ENCODE peak calls at places on chromosomes 4 and X, in eight cellular contexts. One of them, this sample, is unnamed.

GRCh38 chr4:54961357-54961975 is 163.9 kb downstream of the KDR start:
- DNase-seq in smooth muscle cell of the brain vasculature: no peak
- DNase-seq in cortex of kidney: no peak
- DNase-seq in NCI-H1694: no peak
- DNase-seq in tibial artery: no peak
- DNase-seq in NCI-H2029 treated with DMSO at 0.1 percent for 48 hours: peak
- DNase-seq in activated gamma-delta T cell treated with Interleukin-2 at 50 U/mL for 16 hours: no peak
- DNase-seq in AG20443: peak
- DNase-seq in this sample: peak

GRCh38 chr4:186196063-186196462 is 4.7 kb downstream of the CYP4V2 start:
- DNase-seq in smooth muscle cell of the brain vasculature: no peak
- DNase-seq in NCI-H1694: no peak
- DNase-seq in tibial artery: no peak
- DNase-seq in AG20443: no peak
- DNase-seq in activated gamma-delta T cell treated with Interleukin-2 at 50 U/mL for 16 hours: no peak
- DNase-seq in NCI-H2029 treated with DMSO at 0.1 percent for 48 hours: no peak
- DNase-seq in cortex of kidney: no peak
- DNase-seq in this sample: no peak

GRCh38 chr4:172899861-172900260 is 268.8 kb upstream of the GALNT7 start:
- DNase-seq in cortex of kidney: no peak
- DNase-seq in activated gamma-delta T cell treated with Interleukin-2 at 50 U/mL for 16 hours: no peak
- DNase-seq in smooth muscle cell of the brain vasculature: no peak
- DNase-seq in NCI-H2029 treated with DMSO at 0.1 percent for 48 hours: no peak
- DNase-seq in AG20443: no peak
- DNase-seq in tibial artery: no peak
- DNase-seq in NCI-H1694: no peak
- DNase-seq in this sample: no peak

GRCh38 chrX:75156537-75156945 is 458 bp upstream of the ABCB7 start:
- DNase-seq in NCI-H2029 treated with DMSO at 0.1 percent for 48 hours: peak
- DNase-seq in NCI-H1694: no peak
- DNase-seq in tibial artery: no peak
- DNase-seq in cortex of kidney: no peak
- DNase-seq in AG20443: peak
- DNase-seq in activated gamma-delta T cell treated with Interleukin-2 at 50 U/mL for 16 hours: no peak
- DNase-seq in smooth muscle cell of the brain vasculature: peak
- DNase-seq in this sample: no peak

GRCh38 chr4:102867278-102868152 is 1.3 kb upstream of the CISD2 start:
- DNase-seq in AG20443: no peak
- DNase-seq in cortex of kidney: no peak
- DNase-seq in NCI-H1694: no peak
- DNase-seq in tibial artery: no peak
- DNase-seq in activated gamma-delta T cell treated with Interleukin-2 at 50 U/mL for 16 hours: no peak
- DNase-seq in smooth muscle cell of the brain vasculature: no peak
- DNase-seq in NCI-H2029 treated with DMSO at 0.1 percent for 48 hours: no peak
- DNase-seq in this sample: no peak

GRCh38 chrX:119667111-119667928 is 25.6 kb downstream of the SEPTIN6 start:
- DNase-seq in NCI-H1694: no peak
- DNase-seq in NCI-H2029 treated with DMSO at 0.1 percent for 48 hours: no peak
- DNase-seq in AG20443: no peak
- DNase-seq in activated gamma-delta T cell treated with Interleukin-2 at 50 U/mL for 16 hours: no peak
- DNase-seq in tibial artery: no peak
- DNase-seq in cortex of kidney: no peak
- DNase-seq in smooth muscle cell of the brain vasculature: no peak
- DNase-seq in this sample: no peak

GRCh38 chrX:94424456-94424855 is 750.5 kb downstream of the FAM133A start:
- DNase-seq in NCI-H1694: no peak
- DNase-seq in cortex of kidney: no peak
- DNase-seq in tibial artery: no peak
- DNase-seq in smooth muscle cell of the brain vasculature: no peak
- DNase-seq in AG20443: no peak
- DNase-seq in NCI-H2029 treated with DMSO at 0.1 percent for 48 hours: no peak
- DNase-seq in activated gamma-delta T cell treated with Interleukin-2 at 50 U/mL for 16 hours: no peak
- DNase-seq in this sample: no peak

GRCh38 chr4:89277412-89277811 is 30.2 kb downstream of the GPRIN3 start:
- DNase-seq in AG20443: peak
- DNase-seq in tibial artery: no peak
- DNase-seq in NCI-H1694: no peak
- DNase-seq in smooth muscle cell of the brain vasculature: no peak
- DNase-seq in NCI-H2029 treated with DMSO at 0.1 percent for 48 hours: no peak
- DNase-seq in cortex of kidney: no peak
- DNase-seq in activated gamma-delta T cell treated with Interleukin-2 at 50 U/mL for 16 hours: no peak
- DNase-seq in this sample: no peak

GRCh38 chr4:77931452-77932135 is 69.0 kb downstream of the MRPL1 start:
- DNase-seq in smooth muscle cell of the brain vasculature: no peak
- DNase-seq in NCI-H2029 treated with DMSO at 0.1 percent for 48 hours: no peak
- DNase-seq in NCI-H1694: no peak
- DNase-seq in tibial artery: no peak
- DNase-seq in activated gamma-delta T cell treated with Interleukin-2 at 50 U/mL for 16 hours: no peak
- DNase-seq in cortex of kidney: no peak
- DNase-seq in AG20443: no peak
- DNase-seq in this sample: peak

GRCh38 chr4:86531440-86531839 is 62.7 kb upstream of the PTPN13 start:
- DNase-seq in cortex of kidney: no peak
- DNase-seq in NCI-H2029 treated with DMSO at 0.1 percent for 48 hours: no peak
- DNase-seq in smooth muscle cell of the brain vasculature: no peak
- DNase-seq in AG20443: no peak
- DNase-seq in activated gamma-delta T cell treated with Interleukin-2 at 50 U/mL for 16 hours: no peak
- DNase-seq in tibial artery: no peak
- DNase-seq in NCI-H1694: no peak
- DNase-seq in this sample: no peak

GRCh38 chr4:122854860-122855259 is 28.2 kb downstream of the FGF2 start:
- DNase-seq in AG20443: no peak
- DNase-seq in NCI-H1694: no peak
- DNase-seq in activated gamma-delta T cell treated with Interleukin-2 at 50 U/mL for 16 hours: no peak
- DNase-seq in tibial artery: peak
- DNase-seq in cortex of kidney: no peak
- DNase-seq in NCI-H2029 treated with DMSO at 0.1 percent for 48 hours: no peak
- DNase-seq in smooth muscle cell of the brain vasculature: no peak
- DNase-seq in this sample: no peak

GRCh38 chrX:52031371-52031770 is 37.6 kb downstream of the MAGED4B start:
- DNase-seq in tibial artery: no peak
- DNase-seq in NCI-H1694: no peak
- DNase-seq in AG20443: no peak
- DNase-seq in smooth muscle cell of the brain vasculature: no peak
- DNase-seq in activated gamma-delta T cell treated with Interleukin-2 at 50 U/mL for 16 hours: no peak
- DNase-seq in cortex of kidney: no peak
- DNase-seq in NCI-H2029 treated with DMSO at 0.1 percent for 48 hours: no peak
- DNase-seq in this sample: no peak

GRCh38 chr4:150130953-150131352 is 52.7 kb downstream of the DCLK2 start:
- DNase-seq in AG20443: no peak
- DNase-seq in activated gamma-delta T cell treated with Interleukin-2 at 50 U/mL for 16 hours: no peak
- DNase-seq in NCI-H2029 treated with DMSO at 0.1 percent for 48 hours: peak
- DNase-seq in smooth muscle cell of the brain vasculature: no peak
- DNase-seq in tibial artery: no peak
- DNase-seq in NCI-H1694: no peak
- DNase-seq in cortex of kidney: no peak
- DNase-seq in this sample: peak

GRCh38 chr4:107035711-107036601 is at the start of gene DKK2:
- DNase-seq in smooth muscle cell of the brain vasculature: no peak
- DNase-seq in cortex of kidney: no peak
- DNase-seq in NCI-H2029 treated with DMSO at 0.1 percent for 48 hours: no peak
- DNase-seq in activated gamma-delta T cell treated with Interleukin-2 at 50 U/mL for 16 hours: no peak
- DNase-seq in tibial artery: peak
- DNase-seq in AG20443: peak
- DNase-seq in NCI-H1694: no peak
- DNase-seq in this sample: peak

GRCh38 chr4:26804451-26804850 is 56.2 kb upstream of the STIM2 start:
- DNase-seq in tibial artery: no peak
- DNase-seq in AG20443: no peak
- DNase-seq in NCI-H2029 treated with DMSO at 0.1 percent for 48 hours: no peak
- DNase-seq in cortex of kidney: no peak
- DNase-seq in smooth muscle cell of the brain vasculature: no peak
- DNase-seq in activated gamma-delta T cell treated with Interleukin-2 at 50 U/mL for 16 hours: no peak
- DNase-seq in NCI-H1694: no peak
- DNase-seq in this sample: no peak

GRCh38 chr4:20248155-20248558 is 3.5 kb upstream of the SLIT2 start:
- DNase-seq in NCI-H1694: peak
- DNase-seq in AG20443: peak
- DNase-seq in NCI-H2029 treated with DMSO at 0.1 percent for 48 hours: peak
- DNase-seq in cortex of kidney: no peak
- DNase-seq in smooth muscle cell of the brain vasculature: no peak
- DNase-seq in activated gamma-delta T cell treated with Interleukin-2 at 50 U/mL for 16 hours: no peak
- DNase-seq in tibial artery: no peak
- DNase-seq in this sample: peak

GRCh38 chr4:181756451-181756850 is 486.8 kb upstream of the TENM3 start:
- DNase-seq in smooth muscle cell of the brain vasculature: no peak
- DNase-seq in NCI-H2029 treated with DMSO at 0.1 percent for 48 hours: no peak
- DNase-seq in activated gamma-delta T cell treated with Interleukin-2 at 50 U/mL for 16 hours: no peak
- DNase-seq in tibial artery: no peak
- DNase-seq in NCI-H1694: no peak
- DNase-seq in cortex of kidney: no peak
- DNase-seq in AG20443: no peak
- DNase-seq in this sample: no peak

GRCh38 chr4:23733911-23734458 is 155.9 kb downstream of the PPARGC1A start:
- DNase-seq in AG20443: no peak
- DNase-seq in smooth muscle cell of the brain vasculature: no peak
- DNase-seq in cortex of kidney: no peak
- DNase-seq in tibial artery: no peak
- DNase-seq in NCI-H2029 treated with DMSO at 0.1 percent for 48 hours: no peak
- DNase-seq in NCI-H1694: no peak
- DNase-seq in activated gamma-delta T cell treated with Interleukin-2 at 50 U/mL for 16 hours: no peak
- DNase-seq in this sample: no peak

GRCh38 chr4:52665592-52665991 is 6.5 kb upstream of the USP46 start:
- DNase-seq in NCI-H1694: no peak
- DNase-seq in AG20443: no peak
- DNase-seq in NCI-H2029 treated with DMSO at 0.1 percent for 48 hours: no peak
- DNase-seq in activated gamma-delta T cell treated with Interleukin-2 at 50 U/mL for 16 hours: no peak
- DNase-seq in smooth muscle cell of the brain vasculature: no peak
- DNase-seq in cortex of kidney: no peak
- DNase-seq in tibial artery: no peak
- DNase-seq in this sample: no peak

GRCh38 chr4:70442474-70442873 is 29.5 kb upstream of the MUC7 start:
- DNase-seq in NCI-H1694: no peak
- DNase-seq in cortex of kidney: no peak
- DNase-seq in smooth muscle cell of the brain vasculature: no peak
- DNase-seq in activated gamma-delta T cell treated with Interleukin-2 at 50 U/mL for 16 hours: no peak
- DNase-seq in tibial artery: no peak
- DNase-seq in NCI-H2029 treated with DMSO at 0.1 percent for 48 hours: no peak
- DNase-seq in AG20443: no peak
- DNase-seq in this sample: no peak

GRCh38 chr4:87299898-87300297 is 22.8 kb downstream of the HSD17B13 start:
- DNase-seq in AG20443: no peak
- DNase-seq in NCI-H1694: no peak
- DNase-seq in tibial artery: no peak
- DNase-seq in NCI-H2029 treated with DMSO at 0.1 percent for 48 hours: no peak
- DNase-seq in cortex of kidney: no peak
- DNase-seq in smooth muscle cell of the brain vasculature: no peak
- DNase-seq in activated gamma-delta T cell treated with Interleukin-2 at 50 U/mL for 16 hours: no peak
- DNase-seq in this sample: no peak

GRCh38 chr4:80125252-80126177 is 52.5 kb upstream of the ANTXR2 start:
- DNase-seq in NCI-H2029 treated with DMSO at 0.1 percent for 48 hours: no peak
- DNase-seq in tibial artery: no peak
- DNase-seq in activated gamma-delta T cell treated with Interleukin-2 at 50 U/mL for 16 hours: peak
- DNase-seq in cortex of kidney: no peak
- DNase-seq in smooth muscle cell of the brain vasculature: peak
- DNase-seq in NCI-H1694: peak
- DNase-seq in AG20443: peak
- DNase-seq in this sample: peak

GRCh38 chr4:169404959-169405358 is 134.2 kb upstream of the SH3RF1 start:
- DNase-seq in smooth muscle cell of the brain vasculature: no peak
- DNase-seq in tibial artery: no peak
- DNase-seq in NCI-H1694: no peak
- DNase-seq in NCI-H2029 treated with DMSO at 0.1 percent for 48 hours: no peak
- DNase-seq in cortex of kidney: no peak
- DNase-seq in AG20443: peak
- DNase-seq in activated gamma-delta T cell treated with Interleukin-2 at 50 U/mL for 16 hours: no peak
- DNase-seq in this sample: no peak

GRCh38 chrX:130196453-130196852 is 24.7 kb downstream of the RAB33A start:
- DNase-seq in NCI-H2029 treated with DMSO at 0.1 percent for 48 hours: no peak
- DNase-seq in smooth muscle cell of the brain vasculature: no peak
- DNase-seq in activated gamma-delta T cell treated with Interleukin-2 at 50 U/mL for 16 hours: no peak
- DNase-seq in cortex of kidney: no peak
- DNase-seq in NCI-H1694: no peak
- DNase-seq in AG20443: peak
- DNase-seq in tibial artery: no peak
- DNase-seq in this sample: no peak

GRCh38 chrX:2989565-2989964 is 16.8 kb upstream of the ARSH start:
- DNase-seq in AG20443: no peak
- DNase-seq in activated gamma-delta T cell treated with Interleukin-2 at 50 U/mL for 16 hours: no peak
- DNase-seq in NCI-H1694: no peak
- DNase-seq in tibial artery: no peak
- DNase-seq in smooth muscle cell of the brain vasculature: no peak
- DNase-seq in NCI-H2029 treated with DMSO at 0.1 percent for 48 hours: no peak
- DNase-seq in cortex of kidney: no peak
- DNase-seq in this sample: no peak

GRCh38 chr4:124483043-124483906 is 229.3 kb downstream of the ANKRD50 start:
- DNase-seq in tibial artery: no peak
- DNase-seq in activated gamma-delta T cell treated with Interleukin-2 at 50 U/mL for 16 hours: no peak
- DNase-seq in cortex of kidney: no peak
- DNase-seq in AG20443: peak
- DNase-seq in NCI-H2029 treated with DMSO at 0.1 percent for 48 hours: no peak
- DNase-seq in smooth muscle cell of the brain vasculature: no peak
- DNase-seq in NCI-H1694: no peak
- DNase-seq in this sample: no peak

GRCh38 chr4:3707423-3708102 is 58.6 kb upstream of the ADRA2C start:
- DNase-seq in NCI-H2029 treated with DMSO at 0.1 percent for 48 hours: no peak
- DNase-seq in tibial artery: no peak
- DNase-seq in activated gamma-delta T cell treated with Interleukin-2 at 50 U/mL for 16 hours: no peak
- DNase-seq in AG20443: no peak
- DNase-seq in cortex of kidney: no peak
- DNase-seq in NCI-H1694: no peak
- DNase-seq in smooth muscle cell of the brain vasculature: no peak
- DNase-seq in this sample: no peak

GRCh38 chrX:29172880-29173279 is 585.6 kb downstream of the IL1RAPL1 start:
- DNase-seq in NCI-H2029 treated with DMSO at 0.1 percent for 48 hours: no peak
- DNase-seq in NCI-H1694: no peak
- DNase-seq in AG20443: no peak
- DNase-seq in cortex of kidney: no peak
- DNase-seq in tibial artery: no peak
- DNase-seq in activated gamma-delta T cell treated with Interleukin-2 at 50 U/mL for 16 hours: no peak
- DNase-seq in smooth muscle cell of the brain vasculature: no peak
- DNase-seq in this sample: peak

GRCh38 chrX:41145920-41146608 is 60.8 kb downstream of the USP9X start:
- DNase-seq in NCI-H2029 treated with DMSO at 0.1 percent for 48 hours: no peak
- DNase-seq in cortex of kidney: no peak
- DNase-seq in NCI-H1694: no peak
- DNase-seq in tibial artery: no peak
- DNase-seq in AG20443: peak
- DNase-seq in activated gamma-delta T cell treated with Interleukin-2 at 50 U/mL for 16 hours: no peak
- DNase-seq in smooth muscle cell of the brain vasculature: peak
- DNase-seq in this sample: peak

GRCh38 chrX:1462110-1462509 is 9.4 kb upstream of the ASMTL start:
- DNase-seq in cortex of kidney: no peak
- DNase-seq in AG20443: no peak
- DNase-seq in activated gamma-delta T cell treated with Interleukin-2 at 50 U/mL for 16 hours: no peak
- DNase-seq in NCI-H2029 treated with DMSO at 0.1 percent for 48 hours: no peak
- DNase-seq in smooth muscle cell of the brain vasculature: no peak
- DNase-seq in tibial artery: no peak
- DNase-seq in NCI-H1694: no peak
- DNase-seq in this sample: no peak

GRCh38 chr4:548976-549375 is 27.1 kb downstream of the TMEM271 start:
- DNase-seq in activated gamma-delta T cell treated with Interleukin-2 at 50 U/mL for 16 hours: no peak
- DNase-seq in NCI-H2029 treated with DMSO at 0.1 percent for 48 hours: no peak
- DNase-seq in tibial artery: no peak
- DNase-seq in cortex of kidney: no peak
- DNase-seq in smooth muscle cell of the brain vasculature: no peak
- DNase-seq in AG20443: no peak
- DNase-seq in NCI-H1694: no peak
- DNase-seq in this sample: no peak

This sample was measured in astrocyte of the spinal cord.